ENCODE peak calls at places on chromosome 14, in seven cellular contexts. C is AG09309; L is ovary; J is HCT116; W is GM23248; U is effector memory CD4-positive, alpha-beta T cell; H is right lobe of liver. K is an unnamed sample.
A peak's percentile ranks its signal among the peaks of the same experiment; 100 is the strongest.

GRCh38 chr14:96261772-96262485 is 5.9 kb downstream of the BDKRB1 start:
- DNase-seq in C (no peak), J (no peak), L (no peak), U (no peak), W (no peak), H (no peak), K (no peak)

GRCh38 chr14:52355016-52355430 is 40.9 kb downstream of the PTGER2 start:
- DNase-seq in H (no peak), J (no peak), U (no peak), L (no peak), W (peak; percentile 94), C (peak; percentile 84), K (no peak)

GRCh38 chr14:22131749-22132476 is 457.1 kb downstream of the DAD1 start:
- DNase-seq in H (no peak), U (no peak), W (no peak), L (no peak), J (no peak), C (no peak), K (no peak)

GRCh38 chr14:71474291-71474690 is 457.9 kb upstream of the RGS6 start:
- DNase-seq in L (no peak), U (no peak), H (no peak), W (no peak), C (no peak), J (no peak), K (no peak)

GRCh38 chr14:52693532-52693931 is 1.8 kb downstream of the ERO1A start:
- DNase-seq in C (no peak), J (no peak), W (no peak), H (no peak), L (no peak), U (no peak), K (no peak)

GRCh38 chr14:73428354-73428824 is 30.0 kb downstream of the NUMB start:
- DNase-seq in W (no peak), L (no peak), H (peak; percentile 84), J (no peak), U (no peak), C (no peak), K (no peak)

GRCh38 chr14:96316087-96316486 is 47.1 kb downstream of the ATG2B start:
- DNase-seq in H (no peak), L (no peak), W (no peak), J (no peak), U (no peak), C (no peak), K (no peak)

GRCh38 chr14:87005336-87005735 is 987.6 kb downstream of the GALC start:
- DNase-seq in J (no peak), H (no peak), U (no peak), L (no peak), C (no peak), W (peak; percentile 45), K (no peak)

GRCh38 chr14:89881839-89882238 is 72.7 kb downstream of the EFCAB11 start:
- DNase-seq in W (no peak), J (no peak), U (no peak), H (no peak), L (no peak), C (no peak), K (no peak)

GRCh38 chr14:75522919-75523318 is 650 bp downstream of the BATF start:
- DNase-seq in H (no peak), J (no peak), U (no peak), L (no peak), W (no peak), C (no peak), K (no peak)
- H3K4me3 ChIP-seq in H (no peak overlapping the region), J (no peak overlapping the region), U (peak overlapping the region; percentile 71), L (no peak overlapping the region), W (no peak overlapping the region), C (no peak overlapping the region), K (peak overlapping the region; percentile 59)

GRCh38 chr14:60656755-60657608 is 7.7 kb upstream of the SIX1 start:
- DNase-seq in J (no peak), H (peak; percentile 59), U (no peak), C (no peak), W (peak; percentile 83), L (peak; percentile 70), K (no peak)

GRCh38 chr14:60655114-60655897 is 6.0 kb upstream of the SIX1 start:
- DNase-seq in W (no peak), J (no peak), L (no peak), H (no peak), C (no peak), U (no peak), K (no peak)

GRCh38 chr14:60654303-60654925 is 5.1 kb upstream of the SIX1 start:
- DNase-seq in C (no peak), W (peak; percentile 68), L (no peak), H (no peak), U (no peak), J (no peak), K (no peak)

GRCh38 chr14:60657609-60657983 is 8.3 kb upstream of the SIX1 start:
- DNase-seq in U (no peak), H (no peak), W (no peak), J (no peak), C (no peak), L (peak; percentile 40), K (no peak)

GRCh38 chr14:60655898-60656754 is 6.8 kb upstream of the SIX1 start:
- DNase-seq in C (no peak), H (no peak), W (no peak), L (no peak), U (no peak), J (no peak), K (no peak)
- H3K4me3 ChIP-seq in C (no peak overlapping the region), H (peak overlapping the region; percentile 59), W (peak overlapping the region; percentile 87), L (no peak overlapping the region), U (peak overlapping the region; percentile 58), J (no peak overlapping the region), K (peak overlapping the region; percentile 43)

GRCh38 chr14:37587438-37587837 is 7.6 kb downstream of the FOXA1 start:
- DNase-seq in H (no peak), W (no peak), U (no peak), C (no peak), J (no peak), L (no peak), K (no peak)
- H3K4me3 ChIP-seq in H (peak overlapping the region; percentile 65), W (no peak overlapping the region), U (no peak overlapping the region), C (no peak overlapping the region), J (peak overlapping the region; percentile 32), L (no peak overlapping the region), K (no peak overlapping the region)

GRCh38 chr14:103091041-103091882 is 3.3 kb upstream of the EXOC3L4 start:
- DNase-seq in W (peak; percentile 62), L (peak; percentile 68), U (peak; percentile 73), H (peak; percentile 82), C (no peak), J (no peak), K (no peak)
- H3K4me3 ChIP-seq in W (peak overlapping the region; percentile 58), L (peak overlapping the region; percentile 39), U (peak overlapping the region; percentile 39), H (peak overlapping the region; percentile 45), C (peak overlapping the region; percentile 34), J (peak overlapping the region; percentile 31), K (peak overlapping the region; percentile 33)

GRCh38 chr14:26204954-26205479 is 392.8 kb downstream of the NOVA1 start:
- DNase-seq in L (peak; percentile 70), J (no peak), H (no peak), U (no peak), C (no peak), W (peak; percentile 40), K (no peak)
- H3K4me3 ChIP-seq in L (peak overlapping the region; percentile 26), J (no peak overlapping the region), H (peak overlapping the region; percentile 31), U (no peak overlapping the region), C (no peak overlapping the region), W (peak overlapping the region; percentile 57), K (no peak overlapping the region)

K was measured in Jurkat, Clone E6-1.